ENCODE peak calls at places on chromosome 5, in four cellular contexts. L is nephron progenitor cell, R is T1000, E is mesendoderm. U is an unnamed sample.
A peak's percentile ranks its signal among the peaks of the same experiment; 100 is the strongest.

GRCh38 chr5:133870661-133871060 is 97.8 kb downstream of the C5orf15 start:
- DNase-seq in L (no peak), R (no peak), E (peak; percentile 41), U (no peak)

GRCh38 chr5:113776168-113776567 is 262.7 kb downstream of the YTHDC2 start:
- DNase-seq in L (no peak), R (no peak), E (peak; percentile 25), U (no peak)

GRCh38 chr5:859391-859790 is 8.6 kb upstream of the ZDHHC11 start:
- DNase-seq in L (no peak), R (no peak), E (no peak), U (no peak)

GRCh38 chr5:180328296-180329137 is 24.6 kb downstream of the GFPT2 start:
- DNase-seq in L (peak; percentile 82), R (no peak), E (peak; percentile 94), U (no peak)

GRCh38 chr5:38018011-38018410 is 178.2 kb upstream of the GDNF start:
- DNase-seq in L (peak; percentile 19), R (no peak), E (no peak), U (no peak)

GRCh38 chr5:159049844-159050318 is 49.8 kb downstream of the EBF1 start:
- DNase-seq in L (no peak), R (no peak), E (peak; percentile 33), U (no peak)

GRCh38 chr5:43038523-43038989 is 1.6 kb downstream of the ANXA2R start:
- DNase-seq in L (no peak), R (no peak), E (peak; percentile 54), U (no peak)

GRCh38 chr5:73496984-73497457 is 1.2 kb upstream of the BTF3 start:
- DNase-seq in L (no peak), R (no peak), E (peak; percentile 45), U (peak; percentile 35)

GRCh38 chr5:107385701-107386100 is 285.0 kb downstream of the EFNA5 start:
- DNase-seq in L (no peak), R (no peak), E (no peak), U (no peak)